ENCODE peak calls at places on chromosome 11, in five cellular contexts. Q is H1, L is HL-60, E is left ventricle myocardium inferior, I is neuronal stem cell. F is an unnamed sample.

GRCh38 chr11:62612366-62613274 is at the start of the genes EML3 and ROM1:
- DNase-seq in Q (peak), L (peak), E (peak), I (peak), F (peak)

GRCh38 chr11:74672956-74673895 is 58.0 kb downstream of the CHRDL2 start:
- DNase-seq in Q (no peak), L (peak), E (peak), I (no peak), F (peak)

GRCh38 chr11:111765320-111765983 is 737 bp downstream of the PPP2R1B start:
- DNase-seq in Q (peak), L (no peak), E (no peak), I (no peak), F (no peak)

GRCh38 chr11:117818036-117818858 is 6.3 kb downstream of the FXYD2 start:
- DNase-seq in Q (no peak), L (no peak), E (no peak), I (no peak), F (no peak)

GRCh38 chr11:78244080-78244479 is 55.4 kb downstream of the USP35 start:
- DNase-seq in Q (no peak), L (no peak), E (no peak), I (no peak), F (no peak)

GRCh38 chr11:114160884-114161283 is 101.4 kb downstream of the ZBTB16 start:
- DNase-seq in Q (no peak), L (no peak), E (no peak), I (no peak), F (no peak)

GRCh38 chr11:49995559-49995958 is 13.2 kb upstream of the OR4C12 start:
- DNase-seq in Q (no peak), L (peak), E (no peak), I (no peak), F (peak)

GRCh38 chr11:8813658-8814057 is 97.3 kb upstream of the AKIP1 start:
- DNase-seq in Q (peak), L (peak), E (peak), I (peak), F (peak)

GRCh38 chr11:2182075-2182474 is 10.5 kb upstream of the TH start:
- DNase-seq in Q (no peak), L (no peak), E (no peak), I (no peak), F (no peak)

GRCh38 chr11:23956586-23956985 is 540.3 kb upstream of the LUZP2 start:
- DNase-seq in Q (no peak), L (no peak), E (no peak), I (no peak), F (no peak)

GRCh38 chr11:3224730-3225098 is 6.1 kb upstream of the MRGPRG start:
- DNase-seq in Q (no peak), L (no peak), E (no peak), I (no peak), F (no peak)

GRCh38 chr11:47980907-47981621 is 705 bp downstream of the PTPRJ start:
- DNase-seq in Q (no peak), L (no peak), E (peak), I (peak), F (no peak)

GRCh38 chr11:126628790-126629621 is 273.5 kb downstream of the ST3GAL4 start:
- DNase-seq in Q (no peak), L (no peak), E (no peak), I (no peak), F (no peak)

GRCh38 chr11:1530686-1531256 is 41.3 kb downstream of the DUSP8 start:
- DNase-seq in Q (no peak), L (no peak), E (no peak), I (no peak), F (no peak)

GRCh38 chr11:117295438-117296137 is 4.4 kb downstream of the BACE1-AS start:
- DNase-seq in Q (no peak), L (no peak), E (no peak), I (no peak), F (no peak)

GRCh38 chr11:60625262-60625661 is 74.2 kb upstream of the MS4A8 start:
- DNase-seq in Q (peak), L (peak), E (no peak), I (no peak), F (peak)

GRCh38 chr11:27209562-27210005 is 153.4 kb downstream of the CCDC34 start:
- DNase-seq in Q (no peak), L (no peak), E (peak), I (no peak), F (peak)

GRCh38 chr11:408154-409007 is 6.4 kb downstream of the SIGIRR start:
- DNase-seq in Q (no peak), L (no peak), E (no peak), I (no peak), F (no peak)

GRCh38 chr11:17496406-17496805 is 19.8 kb upstream of the ABCC8 start:
- DNase-seq in Q (no peak), L (no peak), E (no peak), I (no peak), F (no peak)

GRCh38 chr11:126465573-126466287 is 110.2 kb downstream of the ST3GAL4 start:
- DNase-seq in Q (no peak), L (no peak), E (no peak), I (no peak), F (no peak)

GRCh38 chr11:111719379-111719778 is 46.8 kb downstream of the PPP2R1B start:
- DNase-seq in Q (no peak), L (no peak), E (no peak), I (no peak), F (peak)

GRCh38 chr11:129375731-129376657 is at the start of gene BARX2:
- DNase-seq in Q (no peak), L (no peak), E (peak), I (peak), F (peak)

GRCh38 chr11:31442086-31442485 is 67.3 kb downstream of the IMMP1L start:
- DNase-seq in Q (no peak), L (no peak), E (no peak), I (no peak), F (no peak)

GRCh38 chr11:113161671-113162589 is 152.5 kb upstream of the TTC12 start:
- DNase-seq in Q (no peak), L (no peak), E (no peak), I (no peak), F (no peak)

GRCh38 chr11:27403195-27403594 is 40.2 kb upstream of the CCDC34 start:
- DNase-seq in Q (no peak), L (no peak), E (no peak), I (no peak), F (no peak)

GRCh38 chr11:102986815-102987214 is 31.3 kb upstream of the MMP13 start:
- DNase-seq in Q (no peak), L (no peak), E (no peak), I (no peak), F (no peak)

GRCh38 chr11:9210224-9210921 is 54.8 kb downstream of the DENND5A start:
- DNase-seq in Q (no peak), L (no peak), E (no peak), I (no peak), F (no peak)

GRCh38 chr11:75303544-75304224 is 47.8 kb downstream of the ARRB1 start:
- DNase-seq in Q (no peak), L (no peak), E (no peak), I (no peak), F (no peak)

GRCh38 chr11:721913-722811 is 16.1 kb downstream of the EPS8L2 start:
- DNase-seq in Q (no peak), L (peak), E (no peak), I (no peak), F (no peak)

GRCh38 chr11:72726266-72727220 is 25.7 kb downstream of the ARAP1 start:
- DNase-seq in Q (no peak), L (no peak), E (no peak), I (no peak), F (no peak)

GRCh38 chr11:95715777-95716241 is 73.8 kb downstream of the FAM76B start:
- DNase-seq in Q (no peak), L (peak), E (no peak), I (no peak), F (no peak)

GRCh38 chr11:75664366-75664765 is 4.5 kb downstream of the MAP6 start:
- DNase-seq in Q (no peak), L (no peak), E (no peak), I (no peak), F (no peak)

GRCh38 chr11:126925321-126926093 is 75.1 kb downstream of the KIRREL3 start:
- DNase-seq in Q (no peak), L (no peak), E (no peak), I (no peak), F (no peak)

GRCh38 chr11:70036971-70037882 is 40.9 kb upstream of the ANO1 start:
- DNase-seq in Q (no peak), L (no peak), E (no peak), I (no peak), F (no peak)

GRCh38 chr11:89205378-89205777 is 27.7 kb downstream of the TYR start:
- DNase-seq in Q (no peak), L (no peak), E (no peak), I (no peak), F (no peak)

GRCh38 chr11:111457731-111458368 is 54.3 kb downstream of the BTG4 start:
- DNase-seq in Q (no peak), L (no peak), E (no peak), I (no peak), F (no peak)

GRCh38 chr11:25613899-25614298 is 718.0 kb upstream of the ANO3 start:
- DNase-seq in Q (no peak), L (no peak), E (no peak), I (no peak), F (no peak)

GRCh38 chr11:62709262-62710000 is 2.0 kb downstream of the GNG3 start:
- DNase-seq in Q (peak), L (peak), E (peak), I (peak), F (peak)

GRCh38 chr11:118606157-118606843 is 1.1 kb upstream of the PHLDB1 start:
- DNase-seq in Q (no peak), L (no peak), E (peak), I (no peak), F (no peak)

DNA sequence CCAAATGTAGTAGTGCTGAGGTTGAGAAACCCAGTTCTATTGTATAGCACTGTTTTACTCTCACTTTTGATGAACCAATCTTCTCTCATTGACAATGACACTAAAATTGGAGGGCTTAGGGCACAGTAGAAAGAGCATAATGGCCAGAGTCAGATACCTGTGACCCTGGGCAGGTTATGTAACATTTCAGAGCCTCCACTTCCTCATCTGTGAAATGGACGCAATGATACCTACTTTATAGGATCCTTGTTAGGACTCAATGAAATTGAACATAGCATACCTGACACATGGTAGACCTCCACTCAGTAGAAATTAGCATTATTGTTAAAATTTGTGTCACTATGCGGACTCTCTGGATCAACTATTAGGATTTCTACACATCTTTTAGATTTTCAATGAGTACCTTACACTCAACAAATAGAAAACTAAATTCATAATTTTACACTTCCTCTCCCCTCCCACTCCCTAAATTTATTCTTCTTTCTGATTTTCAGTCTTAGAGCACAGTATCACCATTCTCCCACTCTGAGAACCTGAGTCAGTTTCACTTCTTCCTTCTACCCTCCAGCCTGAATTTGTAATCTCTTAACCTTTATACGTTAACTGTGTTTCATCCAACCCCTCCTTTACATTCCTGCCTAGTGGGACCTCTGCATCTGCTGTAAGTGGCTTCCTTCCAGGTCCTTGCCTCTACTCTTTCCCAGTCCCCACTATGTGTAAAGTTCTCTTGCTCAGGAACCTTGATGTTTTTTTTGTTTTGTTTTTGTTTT is 78.3 kb downstream of the MICAL2 start:
- DNase-seq in Q (no peak), L (no peak), E (no peak), I (no peak), F (no peak)
- H3K27ac ChIP-seq in Q (no peak), L (no peak), E (no peak), I (no peak), F (no peak)

GRCh38 chr11:44860967-44861828 is 89.5 kb downstream of the TP53I11 start:
- DNase-seq in Q (no peak), L (no peak), E (no peak), I (no peak), F (no peak)

GRCh38 chr11:44861829-44862545 is 88.7 kb downstream of the TP53I11 start:
- DNase-seq in Q (peak), L (peak), E (peak), I (no peak), F (peak)

GRCh38 chr11:44865866-44866272 is 84.8 kb downstream of the TP53I11 start:
- DNase-seq in Q (no peak), L (no peak), E (peak), I (no peak), F (no peak)

GRCh38 chr11:44862546-44863101 is 88.1 kb downstream of the TP53I11 start:
- DNase-seq in Q (no peak), L (no peak), E (no peak), I (no peak), F (no peak)

DNA sequence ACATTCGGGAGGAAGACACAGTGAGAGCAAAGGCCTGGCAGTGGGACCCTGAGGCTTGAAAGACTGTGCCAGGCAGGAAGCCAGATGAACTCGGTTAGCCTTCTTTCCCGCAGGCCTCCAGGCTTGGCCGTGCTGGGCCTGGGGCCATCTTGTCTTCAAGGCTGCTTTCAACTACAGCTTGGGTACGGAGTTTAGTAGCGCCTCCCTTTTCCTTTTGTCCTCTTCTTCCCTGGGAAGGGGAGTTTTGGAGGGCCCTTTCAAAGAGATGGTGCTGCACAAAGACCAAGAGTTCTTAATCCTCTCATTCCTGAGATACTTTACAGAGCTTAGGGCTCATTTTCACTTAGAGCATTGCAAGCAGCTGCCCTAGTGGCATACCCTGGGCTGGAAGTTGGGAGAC is 87.5 kb downstream of the TP53I11 start:
- DNase-seq in Q (no peak), L (no peak), E (no peak), I (peak), F (no peak)
- H3K27ac ChIP-seq in Q (peak), L (no peak), E (peak), I (peak), F (no peak)

GRCh38 chr11:130420478-130421198 is 7.8 kb downstream of the ADAMTS8 start:
- DNase-seq in Q (no peak), L (no peak), E (no peak), I (no peak), F (no peak)
- H3K27ac ChIP-seq in Q (no peak), L (no peak), E (no peak), I (no peak), F (no peak)

GRCh38 chr11:33706961-33707360 is 6.3 kb upstream of the C11orf91 start:
- DNase-seq in Q (no peak), L (no peak), E (no peak), I (no peak), F (no peak)
- H3K27ac ChIP-seq in Q (no peak), L (no peak), E (peak), I (no peak), F (no peak)

DNA sequence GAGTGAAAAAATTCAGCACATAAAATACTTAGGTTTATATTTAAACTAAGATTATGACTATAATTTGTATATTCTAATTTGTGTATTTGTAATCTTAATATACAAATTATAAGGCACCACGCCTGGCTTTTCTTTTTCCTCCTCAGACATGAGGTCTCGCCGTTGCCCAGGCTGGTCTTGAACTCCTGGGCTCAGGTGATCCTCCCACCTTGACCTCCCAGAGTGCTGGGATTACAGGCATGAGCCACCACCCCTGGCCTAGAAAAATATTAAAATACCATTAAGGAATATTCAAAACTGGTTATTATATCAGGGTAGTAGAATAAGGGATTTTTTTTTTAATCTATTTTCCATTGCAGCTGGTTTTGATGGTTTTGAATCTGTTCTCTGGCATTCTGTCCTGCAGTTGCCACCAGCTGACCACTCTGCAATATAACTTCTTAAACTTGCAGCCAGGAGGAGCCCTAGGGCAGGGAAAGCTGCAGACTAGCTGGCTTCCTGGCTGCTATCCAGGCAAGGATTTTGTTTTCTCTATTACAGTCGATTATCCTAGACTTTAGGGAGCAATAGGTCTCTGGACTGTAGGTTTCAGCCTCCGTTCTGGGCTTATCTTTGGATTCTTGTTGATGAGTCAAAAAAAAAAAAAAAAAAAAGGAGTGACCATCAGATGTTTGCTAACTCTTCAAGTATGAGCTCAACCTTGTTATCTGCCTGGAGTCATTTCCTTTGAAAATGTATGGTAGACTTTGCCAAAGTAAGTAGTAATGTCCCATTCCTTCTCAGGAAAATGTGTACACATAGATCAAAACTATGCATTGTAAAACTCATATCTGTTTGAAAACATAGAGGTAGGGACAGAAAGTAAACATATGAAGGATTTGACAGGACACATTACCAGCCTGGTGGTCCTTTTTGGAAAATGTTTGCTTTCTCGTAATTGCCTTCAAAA is 13.2 kb downstream of the POLA2 start:
- DNase-seq in Q (peak), L (no peak), E (peak), I (no peak), F (peak)
- H3K27ac ChIP-seq in Q (no peak), L (no peak), E (peak), I (no peak), F (peak)

GRCh38 chr11:125299061-125299616 is 134.6 kb downstream of the PKNOX2 start:
- DNase-seq in Q (no peak), L (no peak), E (no peak), I (no peak), F (no peak)

GRCh38 chr11:125299821-125300220 is 135.3 kb downstream of the PKNOX2 start:
- DNase-seq in Q (no peak), L (no peak), E (no peak), I (no peak), F (no peak)

GRCh38 chr11:125303186-125303585 is 138.6 kb downstream of the PKNOX2 start:
- DNase-seq in Q (no peak), L (no peak), E (no peak), I (no peak), F (no peak)

GRCh38 chr11:125300791-125301218 is 136.3 kb downstream of the PKNOX2 start:
- DNase-seq in Q (no peak), L (no peak), E (peak), I (no peak), F (peak)

DNA sequence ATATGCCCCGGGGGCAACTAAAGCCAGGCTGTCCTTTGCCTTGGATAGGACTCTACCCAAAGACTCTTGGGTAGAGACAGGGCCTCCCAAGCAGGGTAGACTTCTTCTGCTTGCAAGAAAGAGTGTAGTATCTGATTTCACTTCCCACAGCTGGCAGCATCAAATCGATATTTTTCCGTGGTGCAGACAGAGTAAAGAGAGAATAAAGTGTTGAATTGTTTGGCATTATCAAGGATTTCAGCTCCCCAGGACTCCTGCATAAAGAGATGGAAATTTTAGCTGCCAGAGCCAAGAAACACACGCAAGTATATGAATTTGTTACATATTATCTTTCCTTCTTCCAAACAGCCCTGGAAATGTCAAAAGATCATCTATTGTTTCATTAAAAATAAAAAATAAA is 136.8 kb downstream of the PKNOX2 start:
- DNase-seq in Q (no peak), L (no peak), E (no peak), I (no peak), F (no peak)
- H3K27ac ChIP-seq in Q (no peak), L (no peak), E (no peak), I (no peak), F (peak)

F was measured in PC-9.